ENCODE peak calls at places on chromosomes 13 and 19, in eight cellular contexts. X is heart left ventricle, W is BE2C, R is uterus, I is upper lobe of right lung, O is MG63, H is fibroblast of the aortic adventitia, C is dorsolateral prefrontal cortex. J is an unnamed sample.

GRCh38 chr19:53192771-53193533 is at the start of gene ZNF665:
- DNase-seq in X (peak; percentile 93), W (peak; percentile 82), R (peak; percentile 91), I (peak; percentile 95), O (no peak), H (peak; percentile 80), C (peak; percentile 88), J (peak; percentile 57)

GRCh38 chr13:32883501-32883900 is 132.7 kb upstream of the KL start:
- DNase-seq in X (no peak), W (no peak), R (peak; percentile 19), I (no peak), O (peak; percentile 44), H (peak; percentile 56), C (no peak), J (no peak)

GRCh38 chr13:112911285-112911701 is 57.7 kb upstream of the MCF2L start:
- DNase-seq in X (no peak), W (no peak), R (no peak), I (no peak), O (no peak), H (no peak), C (no peak), J (no peak)

GRCh38 chr19:35750167-35750566 is 1.8 kb downstream of the LIN37 start:
- DNase-seq in X (no peak), W (no peak), R (no peak), I (no peak), O (no peak), H (no peak), C (no peak), J (no peak)

GRCh38 chr19:10334340-10335148 is 1.2 kb upstream of the RAVER1 start:
- DNase-seq in X (peak; percentile 97), W (peak; percentile 96), R (peak; percentile 97), I (peak; percentile 97), O (peak; percentile 99), H (peak; percentile 93), C (peak; percentile 63), J (peak; percentile 85)

GRCh38 chr19:31626941-31627340 is 277.7 kb upstream of the TSHZ3 start:
- DNase-seq in X (no peak), W (no peak), R (no peak), I (no peak), O (no peak), H (no peak), C (no peak), J (no peak)

GRCh38 chr13:99120751-99121150 is 79.9 kb upstream of the UBAC2 start:
- DNase-seq in X (no peak), W (no peak), R (no peak), I (no peak), O (no peak), H (no peak), C (no peak), J (no peak)

GRCh38 chr13:94712812-94713555 is 639 bp upstream of the SOX21 start:
- DNase-seq in X (no peak), W (peak; percentile 50), R (no peak), I (peak; percentile 68), O (peak; percentile 54), H (peak; percentile 35), C (no peak), J (peak; percentile 11)

GRCh38 chr13:75761373-75761772 is 125.2 kb downstream of the LMO7 start:
- DNase-seq in X (no peak), W (no peak), R (no peak), I (no peak), O (no peak), H (peak; percentile 53), C (no peak), J (no peak)

GRCh38 chr19:28878862-28879566 is 333.9 kb downstream of the UQCRFS1 start:
- DNase-seq in X (peak; percentile 60), W (peak; percentile 63), R (peak; percentile 61), I (peak; percentile 75), O (peak; percentile 35), H (peak; percentile 93), C (peak; percentile 76), J (peak; percentile 28)

GRCh38 chr13:112182251-112182650 is 115.3 kb downstream of the SOX1 start:
- DNase-seq in X (no peak), W (no peak), R (no peak), I (no peak), O (no peak), H (no peak), C (no peak), J (no peak)

GRCh38 chr19:5966215-5966614 is 11.7 kb downstream of the RANBP3 start:
- DNase-seq in X (peak; percentile 51), W (no peak), R (peak; percentile 50), I (no peak), O (no peak), H (peak; percentile 88), C (no peak), J (no peak)

GRCh38 chr19:12782174-12782423 is 6.7 kb upstream of the HOOK2 start:
- DNase-seq in X (no peak), W (no peak), R (no peak), I (no peak), O (no peak), H (no peak), C (no peak), J (no peak)
- H3K4me3 ChIP-seq in X (no peak overlapping the region), W (peak overlapping the region; percentile 59), R (peak overlapping the region; percentile 48), I (peak overlapping the region; percentile 56), O (peak overlapping the region; percentile 42), H (peak overlapping the region; percentile 55), C (peak overlapping the region; percentile 66), J (peak overlapping the region; percentile 41)

GRCh38 chr13:23793711-23794110 is 95.5 kb downstream of the MIPEP start:
- DNase-seq in X (no peak), W (no peak), R (no peak), I (no peak), O (no peak), H (no peak), C (no peak), J (no peak)

GRCh38 chr13:23796546-23796945 is 92.7 kb downstream of the MIPEP start:
- DNase-seq in X (no peak), W (no peak), R (no peak), I (no peak), O (no peak), H (no peak), C (no peak), J (peak; percentile 49)

GRCh38 chr13:23792680-23793079 is 96.5 kb downstream of the MIPEP start:
- DNase-seq in X (no peak), W (no peak), R (no peak), I (no peak), O (no peak), H (no peak), C (no peak), J (no peak)

GRCh38 chr13:23797276-23797903 is 91.8 kb downstream of the MIPEP start:
- DNase-seq in X (no peak), W (no peak), R (no peak), I (no peak), O (no peak), H (no peak), C (no peak), J (no peak)

GRCh38 chr13:23794267-23795161 is 94.7 kb downstream of the MIPEP start:
- DNase-seq in X (no peak), W (no peak), R (no peak), I (no peak), O (no peak), H (peak; percentile 53), C (no peak), J (no peak)
- H3K4me3 ChIP-seq in X (no peak overlapping the region), W (no peak overlapping the region), R (no peak overlapping the region), I (no peak overlapping the region), O (no peak overlapping the region), H (no peak overlapping the region), C (no peak overlapping the region), J (no peak overlapping the region)

GRCh38 chr19:2524840-2525723 is 49.2 kb downstream of the GADD45B start:
- DNase-seq in X (peak; percentile 54), W (peak; percentile 45), R (no peak), I (no peak), O (peak; percentile 82), H (peak; percentile 51), C (peak; percentile 77), J (no peak)
- H3K4me3 ChIP-seq in X (no peak overlapping the region), W (peak overlapping the region; percentile 43), R (no peak overlapping the region), I (no peak overlapping the region), O (peak overlapping the region; percentile 9), H (peak overlapping the region; percentile 4), C (peak overlapping the region; percentile 42), J (no peak overlapping the region)

GRCh38 chr13:68588623-68589022 is 1358.5 kb upstream of the PCDH9 start:
- DNase-seq in X (no peak), W (no peak), R (no peak), I (no peak), O (no peak), H (no peak), C (no peak), J (no peak)
- H3K4me3 ChIP-seq in X (no peak overlapping the region), W (no peak overlapping the region), R (no peak overlapping the region), I (no peak overlapping the region), O (no peak overlapping the region), H (no peak overlapping the region), C (no peak overlapping the region), J (no peak overlapping the region)

J was measured in skeletal muscle cell.